ENCODE peak calls at places on chromosome 21, in eight cellular contexts. One of them, this sample, is unnamed.

GRCh38 chr21:35349378-35350080 is 300.4 kb upstream of the RUNX1 start:
- DNase-seq in GM19239: no peak
- DNase-seq in suprapubic skin: no peak
- DNase-seq in fibroblast of mammary gland: peak
- DNase-seq in fibroblast of pulmonary artery: peak
- DNase-seq in A172: no peak
- DNase-seq in activated T-helper 1 cell treated with anti-CD3 and anti-CD28 coated beads, Interleukin-12 subunit alpha, Interleukin-12 subunit beta, Interleukin-2, Interleukin-4 antibody, amounts not matched to agents 30 ng/mL and 10 ng/mL and 1 ng/mL, durations not matched to agents 14 hours and 24 hours and 36 hours: no peak
- DNase-seq in NCI-H1417: no peak
- DNase-seq in this sample: no peak

GRCh38 chr21:43280949-43281633 is 112.3 kb downstream of the CRYAA start:
- DNase-seq in GM19239: no peak
- DNase-seq in suprapubic skin: no peak
- DNase-seq in fibroblast of mammary gland: no peak
- DNase-seq in fibroblast of pulmonary artery: no peak
- DNase-seq in A172: no peak
- DNase-seq in activated T-helper 1 cell treated with anti-CD3 and anti-CD28 coated beads, Interleukin-12 subunit alpha, Interleukin-12 subunit beta, Interleukin-2, Interleukin-4 antibody, amounts not matched to agents 30 ng/mL and 10 ng/mL and 1 ng/mL, durations not matched to agents 14 hours and 24 hours and 36 hours: no peak
- DNase-seq in NCI-H1417: no peak
- DNase-seq in this sample: no peak

GRCh38 chr21:43608664-43609063 is 50.6 kb downstream of the HSF2BP start:
- DNase-seq in GM19239: no peak
- DNase-seq in suprapubic skin: no peak
- DNase-seq in fibroblast of mammary gland: no peak
- DNase-seq in fibroblast of pulmonary artery: no peak
- DNase-seq in A172: no peak
- DNase-seq in activated T-helper 1 cell treated with anti-CD3 and anti-CD28 coated beads, Interleukin-12 subunit alpha, Interleukin-12 subunit beta, Interleukin-2, Interleukin-4 antibody, amounts not matched to agents 30 ng/mL and 10 ng/mL and 1 ng/mL, durations not matched to agents 14 hours and 24 hours and 36 hours: no peak
- DNase-seq in NCI-H1417: no peak
- DNase-seq in this sample: no peak

GRCh38 chr21:41219498-41220207 is 51.7 kb downstream of the BACE2 start:
- DNase-seq in GM19239: no peak
- DNase-seq in suprapubic skin: no peak
- DNase-seq in fibroblast of mammary gland: no peak
- DNase-seq in fibroblast of pulmonary artery: no peak
- DNase-seq in A172: no peak
- DNase-seq in activated T-helper 1 cell treated with anti-CD3 and anti-CD28 coated beads, Interleukin-12 subunit alpha, Interleukin-12 subunit beta, Interleukin-2, Interleukin-4 antibody, amounts not matched to agents 30 ng/mL and 10 ng/mL and 1 ng/mL, durations not matched to agents 14 hours and 24 hours and 36 hours: no peak
- DNase-seq in NCI-H1417: no peak
- DNase-seq in this sample: no peak

GRCh38 chr21:34022557-34023335 is 50.6 kb upstream of the MRPS6 start:
- DNase-seq in GM19239: no peak
- DNase-seq in suprapubic skin: no peak
- DNase-seq in fibroblast of mammary gland: no peak
- DNase-seq in fibroblast of pulmonary artery: no peak
- DNase-seq in A172: peak
- DNase-seq in activated T-helper 1 cell treated with anti-CD3 and anti-CD28 coated beads, Interleukin-12 subunit alpha, Interleukin-12 subunit beta, Interleukin-2, Interleukin-4 antibody, amounts not matched to agents 30 ng/mL and 10 ng/mL and 1 ng/mL, durations not matched to agents 14 hours and 24 hours and 36 hours: no peak
- DNase-seq in NCI-H1417: peak
- DNase-seq in this sample: no peak

GRCh38 chr21:42465008-42465878 is 30.8 kb downstream of the RSPH1 start:
- DNase-seq in GM19239: no peak
- DNase-seq in suprapubic skin: peak
- DNase-seq in fibroblast of mammary gland: no peak
- DNase-seq in fibroblast of pulmonary artery: peak
- DNase-seq in A172: peak
- DNase-seq in activated T-helper 1 cell treated with anti-CD3 and anti-CD28 coated beads, Interleukin-12 subunit alpha, Interleukin-12 subunit beta, Interleukin-2, Interleukin-4 antibody, amounts not matched to agents 30 ng/mL and 10 ng/mL and 1 ng/mL, durations not matched to agents 14 hours and 24 hours and 36 hours: no peak
- DNase-seq in NCI-H1417: no peak
- DNase-seq in this sample: no peak

GRCh38 chr21:41559658-41560599 is 52.0 kb upstream of the TMPRSS2 start:
- DNase-seq in GM19239: no peak
- DNase-seq in suprapubic skin: no peak
- DNase-seq in fibroblast of mammary gland: peak
- DNase-seq in fibroblast of pulmonary artery: peak
- DNase-seq in A172: peak
- DNase-seq in activated T-helper 1 cell treated with anti-CD3 and anti-CD28 coated beads, Interleukin-12 subunit alpha, Interleukin-12 subunit beta, Interleukin-2, Interleukin-4 antibody, amounts not matched to agents 30 ng/mL and 10 ng/mL and 1 ng/mL, durations not matched to agents 14 hours and 24 hours and 36 hours: no peak
- DNase-seq in NCI-H1417: peak
- DNase-seq in this sample: no peak

GRCh38 chr21:37509802-37510393 is 143.3 kb downstream of the DYRK1A start:
- DNase-seq in GM19239: no peak
- DNase-seq in suprapubic skin: no peak
- DNase-seq in fibroblast of mammary gland: peak
- DNase-seq in fibroblast of pulmonary artery: peak
- DNase-seq in A172: peak
- DNase-seq in activated T-helper 1 cell treated with anti-CD3 and anti-CD28 coated beads, Interleukin-12 subunit alpha, Interleukin-12 subunit beta, Interleukin-2, Interleukin-4 antibody, amounts not matched to agents 30 ng/mL and 10 ng/mL and 1 ng/mL, durations not matched to agents 14 hours and 24 hours and 36 hours: no peak
- DNase-seq in NCI-H1417: no peak
- DNase-seq in this sample: no peak

GRCh38 chr21:16309250-16309971 is 579.6 kb downstream of the USP25 start:
- DNase-seq in GM19239: no peak
- DNase-seq in suprapubic skin: no peak
- DNase-seq in fibroblast of mammary gland: peak
- DNase-seq in fibroblast of pulmonary artery: no peak
- DNase-seq in A172: no peak
- DNase-seq in activated T-helper 1 cell treated with anti-CD3 and anti-CD28 coated beads, Interleukin-12 subunit alpha, Interleukin-12 subunit beta, Interleukin-2, Interleukin-4 antibody, amounts not matched to agents 30 ng/mL and 10 ng/mL and 1 ng/mL, durations not matched to agents 14 hours and 24 hours and 36 hours: no peak
- DNase-seq in NCI-H1417: no peak
- DNase-seq in this sample: no peak

GRCh38 chr21:39030127-39030884 is 152.9 kb downstream of the PSMG1 start:
- DNase-seq in GM19239: no peak
- DNase-seq in suprapubic skin: no peak
- DNase-seq in fibroblast of mammary gland: no peak
- DNase-seq in fibroblast of pulmonary artery: no peak
- DNase-seq in A172: no peak
- DNase-seq in activated T-helper 1 cell treated with anti-CD3 and anti-CD28 coated beads, Interleukin-12 subunit alpha, Interleukin-12 subunit beta, Interleukin-2, Interleukin-4 antibody, amounts not matched to agents 30 ng/mL and 10 ng/mL and 1 ng/mL, durations not matched to agents 14 hours and 24 hours and 36 hours: no peak
- DNase-seq in NCI-H1417: peak
- DNase-seq in this sample: no peak

This sample was measured in D721Med.